ENCODE peak calls at places on chromosome 17, in seven cellular contexts. K, V, M, F, X, S and L are unnamed samples.

GRCh38 chr17:31674305-31674704 is 184.7 kb downstream of the COPRS start:
- DNase-seq in K (peak; percentile 78), X (no peak), M (no peak), V (no peak), F (no peak), S (peak; percentile 61), L (peak; percentile 59)

GRCh38 chr17:21132428-21132827 is 5.7 kb downstream of the DHRS7B start:
- DNase-seq in X (no peak), V (no peak), K (no peak), F (no peak), S (no peak), M (no peak), L (no peak)

GRCh38 chr17:27888945-27889344 is 4.2 kb downstream of the LYRM9 start:
- DNase-seq in M (peak; percentile 85), S (peak; percentile 4), V (peak; percentile 85), X (no peak), K (peak; percentile 23), F (peak; percentile 24), L (no peak)

GRCh38 chr17:4551141-4551540 is 4.0 kb downstream of the MYBBP1A start:
- DNase-seq in M (no peak), F (no peak), S (no peak), X (no peak), V (no peak), K (no peak), L (no peak)

GRCh38 chr17:80902197-80903019 is 89.2 kb upstream of the CHMP6 start:
- DNase-seq in S (no peak), M (no peak), X (no peak), K (no peak), F (no peak), V (no peak), L (no peak)

GRCh38 chr17:68771867-68772515 is 170.8 kb upstream of the FAM20A start:
- DNase-seq in V (peak; percentile 47), M (peak; percentile 61), K (peak; percentile 91), S (peak; percentile 69), X (no peak), F (peak; percentile 59), L (peak; percentile 75)

GRCh38 chr17:76642994-76643393 is 563 bp downstream of the ST6GALNAC1 start:
- DNase-seq in K (no peak), F (no peak), S (no peak), X (no peak), M (no peak), V (no peak), L (no peak)

GRCh38 chr17:35630530-35631148 is 43.5 kb downstream of the AP2B1 start:
- DNase-seq in F (no peak), V (no peak), M (no peak), S (peak; percentile 55), X (no peak), K (peak; percentile 45), L (peak; percentile 78)

GRCh38 chr17:29661220-29661619 is 38.5 kb upstream of the CORO6 start:
- DNase-seq in X (no peak), V (no peak), M (no peak), S (no peak), F (no peak), K (no peak), L (no peak)

GRCh38 chr17:18124346-18125126 is 16.0 kb downstream of the MYO15A start:
- DNase-seq in S (no peak), X (no peak), K (peak; percentile 29), F (no peak), M (no peak), V (no peak), L (no peak)

GRCh38 chr17:74529243-74529642 is 2.0 kb downstream of the CD300LB start:
- DNase-seq in M (no peak), X (no peak), S (no peak), V (no peak), K (no peak), F (no peak), L (no peak)

GRCh38 chr17:82871056-82871775 is 31.4 kb upstream of the ZNF750 start:
- DNase-seq in X (peak; percentile 51), K (no peak), F (no peak), V (no peak), S (no peak), M (no peak), L (no peak)

GRCh38 chr17:44972953-44973352 is 4.8 kb upstream of the C1QL1 start:
- DNase-seq in V (no peak), M (no peak), K (peak; percentile 67), X (no peak), S (peak; percentile 7), F (no peak), L (peak; percentile 61)

GRCh38 chr17:45309400-45309799 is 7.4 kb downstream of the MAP3K14 start:
- DNase-seq in S (no peak), M (no peak), F (no peak), K (no peak), X (no peak), V (no peak), L (no peak)

GRCh38 chr17:17027442-17028058 is 14.7 kb upstream of the MPRIP start:
- DNase-seq in M (no peak), K (no peak), V (no peak), S (no peak), F (no peak), X (no peak), L (no peak)

GRCh38 chr17:7079581-7080444 is at the start of gene CLEC10A:
- DNase-seq in M (no peak), X (no peak), F (no peak), K (no peak), S (no peak), V (no peak), L (no peak)

GRCh38 chr17:29131814-29132682 is 48.1 kb downstream of the MYO18A start:
- DNase-seq in X (no peak), F (peak; percentile 68), M (no peak), V (no peak), S (no peak), K (peak; percentile 92), L (peak; percentile 97)

DNA sequence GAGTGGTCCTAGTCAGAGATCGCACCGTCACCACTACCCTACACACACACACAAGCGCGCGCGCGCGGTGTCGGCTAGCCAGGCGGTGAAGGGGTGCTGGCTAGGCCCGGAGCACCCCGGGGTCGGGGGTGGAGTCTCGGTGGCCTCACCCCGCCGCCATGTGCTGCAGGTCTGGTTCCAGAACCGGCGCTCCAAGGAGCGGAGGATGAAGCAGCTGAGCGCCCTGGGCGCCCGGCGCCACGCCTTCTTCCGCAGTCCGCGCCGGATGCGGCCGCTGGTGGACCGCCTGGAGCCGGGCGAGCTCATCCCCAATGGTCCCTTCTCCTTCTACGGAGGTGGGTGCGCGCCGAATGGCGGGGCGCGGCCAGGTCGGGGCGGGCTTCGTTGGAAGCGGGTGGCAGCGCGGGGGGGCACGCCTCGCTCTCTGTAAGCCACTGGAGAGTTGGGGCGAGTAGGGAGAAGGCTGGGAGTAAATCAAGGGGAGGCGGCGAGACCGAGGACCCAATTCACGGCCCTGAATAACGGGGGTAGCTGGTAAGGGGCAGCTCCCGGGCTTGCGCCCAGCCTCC is 4.8 kb downstream of the LHX1 start:
- DNase-seq in V (no peak), M (peak; percentile 62), K (peak; percentile 17), X (no peak), S (no peak), F (no peak), L (no peak)
- H3K4me3 ChIP-seq in V (no peak overlapping the region), M (peak overlapping the region; percentile 37), K (peak overlapping the region; percentile 27), X (peak overlapping the region; percentile 14), S (no peak overlapping the region), F (no peak overlapping the region), L (no peak overlapping the region)

DNA sequence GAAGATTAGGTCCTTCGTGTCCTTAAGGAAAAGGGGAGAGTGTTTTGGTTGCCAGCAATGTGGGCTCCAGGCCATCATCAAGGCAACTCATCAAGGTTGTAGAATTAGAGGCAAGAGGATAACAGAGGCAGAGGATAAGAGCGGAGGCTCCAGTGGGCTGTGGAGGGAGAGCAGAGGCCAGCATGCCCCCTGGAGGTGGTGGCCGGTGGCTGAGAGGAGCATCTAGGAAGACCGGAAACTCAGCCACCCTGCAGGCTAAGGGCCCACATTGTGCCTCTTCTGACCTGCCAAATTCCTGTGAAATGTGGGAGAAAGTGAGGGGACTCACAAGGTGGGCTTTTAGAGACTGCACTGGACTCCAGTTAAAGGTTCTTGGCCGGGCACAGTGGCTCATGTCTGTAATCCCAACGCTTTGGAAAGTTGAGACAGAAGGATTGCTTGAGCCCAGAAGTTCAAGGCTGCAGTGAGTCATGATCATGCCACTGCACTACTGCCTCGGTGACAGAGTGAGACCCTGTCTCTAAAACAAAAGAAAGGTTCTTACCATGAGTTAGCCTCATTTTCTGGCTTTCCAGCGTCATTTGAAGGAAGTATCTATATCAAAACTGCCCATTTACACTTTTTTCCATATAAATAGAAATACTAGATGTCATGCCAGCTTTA is 62.7 kb upstream of the ADORA2B start:
- DNase-seq in X (no peak), S (no peak), F (no peak), V (no peak), K (no peak), M (peak; percentile 45), L (no peak)
- TF ChIP-seq CTCF in X (no peak), S (peak; percentile 51), F (no peak), V (no peak), K (peak; percentile 12), M (peak; percentile 41), L (no peak)

DNA sequence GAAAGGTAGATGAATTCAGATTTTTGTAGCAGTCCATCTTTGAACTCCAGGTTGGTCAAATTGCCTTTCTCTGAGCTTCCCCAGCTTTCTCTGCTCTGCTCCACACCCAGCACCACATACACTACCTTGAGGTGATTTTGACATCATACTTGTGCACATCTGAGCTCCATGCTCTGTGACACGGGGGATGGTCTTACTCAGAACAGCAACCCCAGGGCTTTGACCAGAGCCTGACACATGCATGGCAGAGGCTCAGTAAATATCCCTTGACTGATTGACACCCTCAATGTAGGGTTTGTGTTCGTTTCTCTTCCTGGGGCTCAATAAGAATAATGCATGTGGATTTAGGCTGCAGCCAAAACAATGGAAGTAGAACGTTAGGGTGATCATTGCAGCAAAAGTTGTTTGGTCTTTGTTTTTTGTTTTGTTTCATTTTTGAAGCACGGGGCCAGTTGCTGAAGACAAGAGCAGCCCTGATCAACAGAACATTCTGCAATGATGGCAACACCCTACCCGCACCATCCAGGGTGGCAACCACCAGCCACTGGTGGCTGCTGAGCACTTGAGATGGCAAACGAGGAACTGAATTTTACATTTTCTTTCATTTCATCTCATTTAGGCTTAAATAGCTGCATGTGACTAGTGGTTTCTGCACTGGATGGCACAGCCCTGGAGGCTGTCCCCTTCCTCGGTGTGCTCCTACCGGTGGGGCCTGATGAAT is 224.8 kb upstream of the TNRC6C start:
- DNase-seq in V (no peak), X (peak; percentile 4), M (no peak), K (no peak), F (no peak), S (no peak), L (no peak)
- H3K4me3 ChIP-seq in V (no peak overlapping the region), X (no peak overlapping the region), M (no peak overlapping the region), K (no peak overlapping the region), F (no peak overlapping the region), S (no peak overlapping the region), L (no peak overlapping the region)

DNA sequence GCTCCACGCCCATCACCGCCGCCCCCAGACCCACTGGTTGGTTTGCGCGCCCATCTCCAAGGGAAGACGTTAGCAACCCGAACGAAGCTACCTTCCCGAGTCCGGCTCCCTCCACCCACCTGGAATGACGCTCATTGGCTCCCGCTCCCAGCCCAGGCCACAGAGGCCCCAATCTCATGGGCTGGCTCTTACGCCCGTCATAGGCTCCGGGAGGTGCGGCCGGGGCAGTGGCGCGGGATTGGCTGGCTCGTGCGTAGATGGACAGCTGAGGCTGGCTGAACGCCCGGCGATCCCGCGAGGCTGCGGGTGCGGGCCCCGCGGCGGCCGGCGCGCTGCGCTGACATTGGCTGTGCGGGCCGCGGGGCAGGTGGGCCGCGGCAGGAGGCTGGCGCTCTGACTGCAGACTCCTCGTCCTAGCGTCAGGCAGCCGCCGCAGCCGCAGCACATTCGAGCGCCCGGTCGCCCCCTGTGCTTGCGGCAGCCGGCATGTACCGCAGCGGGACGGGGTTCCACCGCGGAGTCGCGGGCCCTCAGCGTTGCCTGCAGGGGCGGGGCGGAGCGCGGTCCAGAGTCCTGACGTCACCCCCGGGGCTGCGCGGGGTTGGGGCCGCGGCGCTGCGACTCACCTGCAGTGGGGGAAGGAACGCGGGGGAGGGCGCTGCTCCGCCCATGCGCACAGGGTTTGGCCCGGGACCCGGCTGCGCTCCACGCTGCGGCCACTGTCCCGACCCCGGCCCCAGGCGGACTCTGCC is 453 bp upstream of the MYH10 start:
- DNase-seq in V (peak; percentile 99), K (peak; percentile 100), S (peak; percentile 100), F (peak; percentile 100), X (peak; percentile 99), M (peak; percentile 100), L (peak; percentile 100)
- TF ChIP-seq CTCF in V (peak; percentile 25), K (no peak), S (no peak), F (peak; percentile 29), X (no peak), M (peak; percentile 46), L (no peak)